ENCODE peak calls at places on chromosomes 12 and 14, in six cellular contexts. Q, I, O, C, V and B are unnamed samples.

GRCh38 chr12:13045816-13046215 is 1.6 kb downstream of the FAM234B start:
- DNase-seq in V (no peak), I (no peak), Q (no peak), O (no peak), C (no peak), B (no peak)

GRCh38 chr14:70357557-70357956 is 1.9 kb downstream of the COX16 start:
- DNase-seq in Q (no peak), V (no peak), C (no peak), O (no peak), I (no peak), B (no peak)

GRCh38 chr14:71380271-71380670 is 473.0 kb downstream of the PCNX1 start:
- DNase-seq in I (no peak), O (no peak), C (no peak), V (no peak), Q (no peak), B (no peak)

GRCh38 chr12:63961048-63961447 is 116.5 kb downstream of the SRGAP1 start:
- DNase-seq in O (no peak), V (no peak), I (no peak), Q (no peak), C (no peak), B (no peak)

GRCh38 chr12:101671157-101671791 is 26.2 kb upstream of the CHPT1 start:
- DNase-seq in C (no peak), V (no peak), I (no peak), Q (peak), O (no peak), B (no peak)

GRCh38 chr12:120588948-120589930 is 8.0 kb upstream of the POP5 start:
- DNase-seq in V (no peak), I (no peak), Q (peak), O (peak), C (peak), B (no peak)

GRCh38 chr12:54968181-54968730 is 16.3 kb downstream of the TESPA1 start:
- DNase-seq in Q (no peak), C (no peak), O (no peak), V (no peak), I (no peak), B (no peak)

GRCh38 chr14:49879683-49880204 is 13.1 kb upstream of the ARF6 start:
- DNase-seq in V (peak), O (peak), Q (peak), C (peak), I (no peak), B (peak)

GRCh38 chr14:23301969-23302289 is 730 bp downstream of the PPP1R3E start:
- DNase-seq in O (no peak), C (no peak), Q (no peak), I (no peak), V (no peak), B (no peak)

GRCh38 chr12:23950011-23950774 is 723 bp upstream of the SOX5 start:
- DNase-seq in V (no peak), O (no peak), Q (no peak), C (peak), I (no peak), B (no peak)

GRCh38 chr14:23071975-23072539 is 14.7 kb upstream of the CDH24 start:
- DNase-seq in O (no peak), V (no peak), I (no peak), Q (no peak), C (no peak), B (no peak)

GRCh38 chr14:23861666-23862065 is 91.9 kb upstream of the DHRS4 start:
- DNase-seq in Q (no peak), O (no peak), V (peak), I (no peak), C (peak), B (peak)

GRCh38 chr12:65169311-65170244 is at the start of gene LEMD3:
- DNase-seq in O (peak), Q (peak), C (peak), V (peak), I (peak), B (peak)

GRCh38 chr14:54866588-54866987 is 36.0 kb downstream of the GCH1 start:
- DNase-seq in V (no peak), C (no peak), O (no peak), Q (no peak), I (no peak), B (no peak)

GRCh38 chr12:121509339-121509738 is 71.5 kb downstream of the KDM2B start:
- DNase-seq in Q (no peak), O (no peak), I (no peak), V (no peak), C (no peak), B (no peak)

GRCh38 chr12:12810507-12811143 is 2.5 kb upstream of the DDX47 start:
- DNase-seq in I (no peak), C (peak), V (no peak), Q (no peak), O (no peak), B (no peak)

GRCh38 chr12:92961949-92962348 is 32.9 kb upstream of the EEA1 start:
- DNase-seq in I (no peak), O (no peak), V (no peak), Q (no peak), C (no peak), B (no peak)

GRCh38 chr12:10673660-10674384 is at the start of gene STYK1:
- DNase-seq in Q (peak), V (peak), I (no peak), C (peak), O (no peak), B (peak)

GRCh38 chr14:24113379-24113800 is 1.2 kb upstream of the DCAF11 start:
- DNase-seq in C (peak), Q (no peak), O (no peak), I (no peak), V (no peak), B (no peak)

GRCh38 chr12:54750-55535 is 11.6 kb upstream of the IQSEC3 start:
- DNase-seq in V (no peak), O (no peak), C (no peak), Q (no peak), I (no peak), B (no peak)

GRCh38 chr14:99930420-99931274 is 134.6 kb upstream of the EVL start:
- DNase-seq in O (no peak), C (no peak), Q (no peak), I (no peak), V (no peak), B (no peak)

DNA sequence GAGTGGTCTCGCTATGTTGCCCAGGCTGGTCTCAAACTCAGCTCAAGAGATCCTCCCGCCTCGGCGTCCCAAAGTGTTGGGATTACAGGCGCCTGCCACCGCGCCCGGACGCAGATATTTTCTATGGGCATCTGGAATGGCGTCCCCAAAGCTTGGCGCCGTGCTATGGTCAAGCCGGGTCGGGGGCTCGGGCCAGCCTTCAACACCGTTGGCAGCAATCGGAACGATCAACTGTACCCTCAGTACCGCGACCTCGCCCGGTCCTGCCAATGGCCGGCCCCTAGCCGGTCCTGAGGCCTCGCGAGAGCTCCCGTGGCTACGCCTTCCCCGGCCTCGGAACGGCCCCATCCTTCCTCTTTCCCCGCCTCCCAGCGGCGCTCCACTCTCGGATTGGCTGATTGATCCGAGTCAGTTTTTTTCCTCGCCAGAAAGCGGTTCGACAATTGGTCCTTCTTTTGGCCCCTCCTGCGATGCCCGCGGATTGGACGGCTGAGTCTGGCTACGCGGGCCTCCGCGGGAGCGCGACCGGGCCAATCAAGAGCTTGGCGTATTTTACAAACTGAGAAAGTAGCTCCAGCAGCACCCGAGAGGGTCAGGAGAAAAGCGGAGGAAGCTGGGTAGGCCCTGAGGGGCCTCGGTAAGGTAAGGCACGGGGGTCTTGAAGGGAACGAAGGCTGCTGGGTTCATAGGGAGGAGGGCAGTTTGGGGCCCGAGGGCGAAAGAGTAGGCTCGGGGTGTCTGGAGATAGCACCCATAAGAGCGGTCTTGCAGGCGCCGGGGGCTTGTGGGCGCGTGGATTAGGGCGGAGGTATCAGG is at the start of gene TROAP:
- DNase-seq in O (peak), C (peak), V (peak), I (peak), Q (peak), B (peak)
- TF ChIP-seq POLR2A in O (peak), C (peak), V (peak), I (no peak), Q (peak), B (peak)

GRCh38 chr12:3261782-3262359 is 184.7 kb downstream of the TSPAN9 start:
- DNase-seq in V (no peak), I (no peak), C (no peak), O (peak), Q (no peak), B (no peak)

GRCh38 chr12:3263939-3264699 is 186.9 kb downstream of the TSPAN9 start:
- DNase-seq in Q (no peak), I (no peak), O (no peak), V (no peak), C (no peak), B (no peak)

GRCh38 chr12:3259976-3260375 is 182.8 kb downstream of the TSPAN9 start:
- DNase-seq in Q (no peak), O (no peak), V (no peak), C (peak), I (no peak), B (no peak)

GRCh38 chr12:3263282-3263681 is 186.1 kb downstream of the TSPAN9 start:
- DNase-seq in Q (no peak), C (no peak), V (no peak), I (no peak), O (no peak), B (no peak)

GRCh38 chr12:3262466-3262865 is 185.3 kb downstream of the TSPAN9 start:
- DNase-seq in V (no peak), O (no peak), I (no peak), Q (no peak), C (no peak), B (no peak)
- H3K27ac ChIP-seq in V (no peak), O (no peak), I (no peak), Q (no peak), C (no peak), B (no peak)

GRCh38 chr12:31729728-31730127 is 907 bp upstream of the AMN1 start:
- DNase-seq in I (no peak), Q (no peak), V (no peak), C (no peak), O (no peak), B (no peak)

GRCh38 chr12:31728917-31729640 is at the start of gene AMN1:
- DNase-seq in C (peak), I (peak), O (peak), Q (peak), V (peak), B (peak)

GRCh38 chr12:31736472-31736871 is 7.7 kb upstream of the AMN1 start:
- DNase-seq in V (no peak), Q (no peak), I (no peak), O (no peak), C (no peak), B (peak)

GRCh38 chr12:31737345-31737744 is 8.5 kb upstream of the AMN1 start:
- DNase-seq in I (no peak), V (no peak), Q (no peak), C (no peak), O (no peak), B (no peak)

DNA sequence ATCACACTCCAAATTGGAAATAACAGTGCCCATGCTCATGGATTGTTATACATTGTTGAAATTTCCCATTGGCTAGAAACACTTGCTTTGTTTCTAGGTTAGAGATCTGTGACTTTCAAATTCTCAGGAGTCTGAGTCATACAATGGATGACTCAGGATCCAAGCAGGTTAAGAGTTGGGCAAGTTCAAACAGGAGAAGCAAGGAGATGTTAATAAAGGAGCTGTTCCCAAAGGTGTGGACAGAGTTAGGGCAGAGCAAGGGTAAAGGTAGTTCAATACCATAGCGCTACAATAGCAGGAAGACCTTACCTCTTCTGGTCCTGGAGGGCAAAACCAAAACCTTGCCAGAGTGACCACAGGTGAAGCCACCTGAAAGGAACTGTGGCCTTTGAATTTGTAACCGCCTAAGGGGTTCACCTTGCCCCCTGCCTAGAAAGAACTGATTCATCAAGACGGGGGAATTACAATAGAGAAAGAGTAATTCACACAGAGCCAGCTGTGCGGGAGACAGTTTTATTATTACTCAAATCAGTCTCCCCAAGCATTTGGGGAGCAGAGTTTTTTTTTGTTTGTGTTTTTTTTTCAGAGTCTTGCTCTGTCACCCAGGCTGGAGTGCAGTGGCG is 4.2 kb upstream of the AMN1 start:
- DNase-seq in C (no peak), V (no peak), I (no peak), Q (no peak), O (no peak), B (no peak)
- TF ChIP-seq POLR2A in C (no peak), V (no peak), I (no peak), Q (no peak), O (no peak), B (no peak)

GRCh38 chr12:131075611-131076010 is 121.9 kb downstream of the ADGRD1 start:
- DNase-seq in Q (no peak), V (no peak), C (peak), I (no peak), O (no peak), B (no peak)
- H3K27ac ChIP-seq in Q (no peak), V (no peak), C (no peak), I (no peak), O (no peak), B (no peak)

DNA sequence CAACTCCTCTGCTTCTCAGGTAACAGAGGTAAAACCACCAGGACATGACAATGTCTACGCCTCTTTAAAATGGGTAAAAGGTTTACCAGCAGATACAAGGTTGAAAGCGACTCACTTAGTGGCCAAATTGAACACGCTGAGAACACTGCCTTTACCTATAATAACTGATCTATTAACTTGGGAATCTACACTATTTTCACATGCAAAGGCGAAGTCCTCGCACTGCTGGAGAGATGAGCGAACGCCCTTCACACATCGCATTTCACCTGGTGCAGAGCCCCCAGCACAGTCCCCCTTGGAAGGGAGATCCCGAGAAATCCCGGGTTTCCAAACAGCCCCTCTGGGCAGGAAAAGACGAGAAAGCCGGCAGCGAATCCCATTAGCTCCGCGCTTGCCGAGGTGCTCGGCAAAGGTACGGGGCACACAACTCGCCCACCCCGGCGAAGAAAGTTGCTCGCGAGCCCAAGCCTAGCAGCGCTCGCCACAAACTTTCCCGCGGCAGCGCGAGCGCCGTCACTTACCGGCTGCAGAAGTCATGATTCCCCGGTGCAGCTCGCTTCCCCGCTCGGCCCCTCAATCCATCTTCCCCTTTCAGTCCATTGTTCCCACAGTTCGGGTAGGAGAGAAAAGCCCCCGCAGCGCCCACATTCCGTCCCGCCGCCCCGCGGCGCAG is 427 bp downstream of the FGD6 start:
- DNase-seq in V (no peak), Q (no peak), O (no peak), I (no peak), C (no peak), B (no peak)
- TF ChIP-seq POLR2A in V (no peak), Q (no peak), O (no peak), I (no peak), C (no peak), B (no peak)